ENCODE peak calls at places on chromosomes 1 and 21, in five cellular contexts. D is left cardiac atrium; E is SHP77; Y is CD8-positive, alpha-beta memory T cell; Z is endothelial cell. K is an unnamed sample.

GRCh38 chr21:15932681-15933200 is 203.0 kb downstream of the USP25 start:
- DNase-seq in Y (no peak), D (no peak), Z (no peak), E (no peak), K (no peak)

GRCh38 chr1:230073371-230074035 is 6.5 kb downstream of the GALNT2 start:
- DNase-seq in Z (no peak), D (peak; percentile 41), E (no peak), Y (no peak), K (no peak)

GRCh38 chr1:47940779-47941178 is 56.4 kb downstream of the TRABD2B start:
- DNase-seq in Y (no peak), E (no peak), D (no peak), Z (no peak), K (no peak)

GRCh38 chr1:154434346-154435075 is 29.4 kb downstream of the IL6R start:
- DNase-seq in Z (no peak), Y (no peak), E (no peak), D (peak; percentile 81), K (peak; percentile 89)

GRCh38 chr1:91635763-91636162 is 135.1 kb downstream of the CDC7 start:
- DNase-seq in D (no peak), Y (no peak), Z (no peak), E (no peak), K (no peak)

GRCh38 chr1:215720121-215720520 is 153.0 kb downstream of the KCTD3 start:
- DNase-seq in D (no peak), Z (no peak), Y (no peak), E (no peak), K (no peak)

GRCh38 chr1:151574575-151575529 is 34.7 kb downstream of the TUFT1 start:
- DNase-seq in Y (no peak), E (no peak), Z (no peak), D (peak; percentile 65), K (no peak)

GRCh38 chr1:239562095-239562494 is 175.7 kb downstream of the CHRM3 start:
- DNase-seq in E (no peak), D (no peak), Z (no peak), Y (no peak), K (no peak)

GRCh38 chr1:210239295-210240155 is 6.9 kb downstream of the SERTAD4 start:
- DNase-seq in Z (peak; percentile 41), D (no peak), E (peak; percentile 31), Y (no peak), K (no peak)

GRCh38 chr1:116881879-116882520 is 27.7 kb upstream of the PTGFRN start:
- DNase-seq in D (peak; percentile 54), Z (peak; percentile 35), E (peak; percentile 36), Y (no peak), K (no peak)

GRCh38 chr1:102872526-102872925 is 235.8 kb downstream of the COL11A1 start:
- DNase-seq in E (no peak), Z (no peak), Y (no peak), D (no peak), K (no peak)

GRCh38 chr1:243254233-243254926 is 701 bp downstream of the CEP170 start:
- DNase-seq in E (no peak), D (peak; percentile 74), Y (no peak), Z (peak; percentile 54), K (peak; percentile 87)

GRCh38 chr1:200488375-200489165 is 78.7 kb upstream of the ZNF281 start:
- DNase-seq in D (no peak), Z (peak; percentile 67), Y (peak; percentile 33), E (peak; percentile 61), K (no peak)

GRCh38 chr1:235908742-235909520 is 42.2 kb upstream of the LYST start:
- DNase-seq in Y (no peak), E (no peak), Z (no peak), D (no peak), K (no peak)

GRCh38 chr1:12620142-12620865 is 2.3 kb upstream of the DHRS3 start:
- DNase-seq in Y (peak; percentile 44), D (no peak), E (no peak), Z (no peak), K (no peak)

GRCh38 chr1:20090119-20090518 is 20.1 kb downstream of the PLA2G5 start:
- DNase-seq in Z (no peak), Y (no peak), D (no peak), E (no peak), K (no peak)

GRCh38 chr1:92882817-92883216 is 51.0 kb downstream of the RPL5 start:
- DNase-seq in E (no peak), Z (no peak), Y (peak; percentile 52), D (no peak), K (no peak)

GRCh38 chr1:9443913-9444445 is 95.3 kb upstream of the SLC25A33 start:
- DNase-seq in Z (no peak), E (no peak), Y (no peak), D (no peak), K (no peak)

GRCh38 chr1:183881387-183882084 is 76.6 kb downstream of the RGL1 start:
- DNase-seq in E (peak; percentile 17), Y (no peak), D (peak; percentile 79), Z (peak; percentile 15), K (peak; percentile 86)